ENCODE peak calls at places on chromosome 3, in ten cellular contexts. U is HCT116; P is brain microvascular endothelial cell; M is GM03348; N is Right ventricle myocardium superior; E is stimulated activated CD4-positive, alpha-beta T cell treated with anti-CD3 and anti-CD28 coated beads, Interleukin-15, amount 100 ng/mL, for 1 hour; Y is GM23338; X is AG09309; W is T47D; S is neuronal stem cell. J is an unnamed sample.
A peak's percentile ranks its signal among the peaks of the same experiment; 100 is the strongest.

GRCh38 chr3:61199843-61200242 is 51.4 kb downstream of the FHIT start:
- DNase-seq in U (no peak), P (no peak), M (no peak), N (no peak), E (no peak), Y (no peak), X (no peak), W (no peak), S (no peak), J (no peak)

GRCh38 chr3:156762631-156763185 is 63.4 kb upstream of the LEKR1 start:
- DNase-seq in U (no peak), P (peak; percentile 83), M (peak; percentile 36), N (no peak), E (no peak), Y (no peak), X (peak; percentile 94), W (no peak), S (no peak), J (no peak)

GRCh38 chr3:127457094-127457475 is 133.4 kb downstream of the TPRA1 start:
- DNase-seq in U (no peak), P (peak; percentile 64), M (peak; percentile 82), N (peak; percentile 51), E (no peak), Y (peak; percentile 78), X (no peak), W (no peak), S (no peak), J (no peak)

GRCh38 chr3:14587733-14588360 is 47.7 kb upstream of the GRIP2 start:
- DNase-seq in U (no peak), P (peak; percentile 53), M (peak; percentile 43), N (no peak), E (no peak), Y (no peak), X (peak; percentile 8), W (no peak), S (no peak), J (no peak)

GRCh38 chr3:38404286-38404685 is 49.4 kb upstream of the ACVR2B start:
- DNase-seq in U (no peak), P (peak; percentile 87), M (peak; percentile 18), N (peak; percentile 66), E (no peak), Y (no peak), X (peak; percentile 76), W (no peak), S (no peak), J (no peak)

GRCh38 chr3:100602506-100603444 is 6.6 kb upstream of the ADGRG7 start:
- DNase-seq in U (peak; percentile 12), P (peak; percentile 43), M (no peak), N (no peak), E (no peak), Y (no peak), X (no peak), W (no peak), S (no peak), J (no peak)

GRCh38 chr3:48014358-48014757 is 1.9 kb downstream of the MAP4 start:
- DNase-seq in U (no peak), P (no peak), M (no peak), N (no peak), E (no peak), Y (no peak), X (no peak), W (no peak), S (no peak), J (no peak)

GRCh38 chr3:10935846-10936631 is 56.5 kb upstream of the SLC6A1 start:
- DNase-seq in U (no peak), P (no peak), M (no peak), N (no peak), E (no peak), Y (no peak), X (no peak), W (no peak), S (no peak), J (no peak)

GRCh38 chr3:61610316-61610715 is 48.9 kb downstream of the PTPRG start:
- DNase-seq in U (no peak), P (no peak), M (no peak), N (no peak), E (no peak), Y (no peak), X (no peak), W (no peak), S (no peak), J (no peak)

GRCh38 chr3:131350506-131350905 is 31.1 kb upstream of the NUDT16 start:
- DNase-seq in U (no peak), P (no peak), M (no peak), N (no peak), E (no peak), Y (no peak), X (no peak), W (no peak), S (no peak), J (no peak)

GRCh38 chr3:39383190-39383912 is at the start of gene SLC25A38:
- DNase-seq in U (peak; percentile 83), P (peak; percentile 83), M (peak; percentile 89), N (peak; percentile 82), E (peak; percentile 48), Y (peak; percentile 94), X (peak; percentile 43), W (peak; percentile 86), S (peak; percentile 77), J (peak; percentile 79)

GRCh38 chr3:55405436-55405835 is 81.7 kb downstream of the WNT5A start:
- DNase-seq in U (no peak), P (no peak), M (no peak), N (no peak), E (no peak), Y (peak; percentile 92), X (no peak), W (no peak), S (no peak), J (no peak)

GRCh38 chr3:16400143-16400935 is 113.2 kb downstream of the RFTN1 start:
- DNase-seq in U (no peak), P (no peak), M (no peak), N (no peak), E (no peak), Y (no peak), X (no peak), W (no peak), S (no peak), J (no peak)

GRCh38 chr3:49792371-49793150 is 6.2 kb upstream of the IP6K1 start:
- DNase-seq in U (no peak), P (no peak), M (no peak), N (no peak), E (no peak), Y (no peak), X (no peak), W (no peak), S (no peak), J (no peak)

GRCh38 chr3:99332726-99333125 is 305.7 kb upstream of the COL8A1 start:
- DNase-seq in U (no peak), P (peak; percentile 20), M (peak; percentile 59), N (no peak), E (no peak), Y (no peak), X (peak; percentile 38), W (no peak), S (no peak), J (no peak)

GRCh38 chr3:4720316-4721075 is 227.3 kb downstream of the ITPR1 start:
- DNase-seq in U (peak; percentile 60), P (peak; percentile 77), M (peak; percentile 73), N (peak; percentile 68), E (no peak), Y (peak; percentile 74), X (peak; percentile 79), W (no peak), S (no peak), J (no peak)

GRCh38 chr3:148330486-148330885 is 367.2 kb upstream of the AGTR1 start:
- DNase-seq in U (no peak), P (no peak), M (no peak), N (no peak), E (no peak), Y (no peak), X (no peak), W (no peak), S (no peak), J (no peak)

GRCh38 chr3:185943363-185944106 is 5.7 kb upstream of the TRA2B start:
- DNase-seq in U (peak; percentile 72), P (peak; percentile 82), M (peak; percentile 84), N (peak; percentile 87), E (peak; percentile 69), Y (peak; percentile 93), X (peak; percentile 43), W (peak; percentile 72), S (peak; percentile 80), J (peak; percentile 81)